ENCODE peak calls at places on chromosome 19, in ten cellular contexts. One of them, this sample, is unnamed.

GRCh38 chr19:57465680-57466381 is 8.9 kb upstream of the VN1R1 start:
- DNase-seq in NCI-H2107: no peak
- DNase-seq in stimulated activated CD4-positive, alpha-beta T cell treated with anti-CD3 and anti-CD28 coated beads, Interleukin-2, amount 100 ng/mL, for 24 hours: no peak
- DNase-seq in coronary artery: no peak
- DNase-seq in activated T-cell treated with anti-CD3 and anti-CD28 coated beads, Interleukin-2, amount 50 U/mL, for 1 hour: no peak
- DNase-seq in DMS53: peak; percentile 84
- DNase-seq in kidney tubule cell: peak; percentile 35
- DNase-seq in WTC11: peak; percentile 38
- DNase-seq in tibial artery: no peak
- DNase-seq in lower leg skin: no peak
- DNase-seq in this sample: peak; percentile 36

GRCh38 chr19:58557253-58558065 is 952 bp downstream of the UBE2M start:
- DNase-seq in coronary artery: peak; percentile 73
- DNase-seq in NCI-H2107: no peak
- DNase-seq in DMS53: no peak
- DNase-seq in tibial artery: peak; percentile 64
- DNase-seq in lower leg skin: peak; percentile 78
- DNase-seq in activated T-cell treated with anti-CD3 and anti-CD28 coated beads, Interleukin-2, amount 50 U/mL, for 1 hour: peak; percentile 19
- DNase-seq in WTC11: no peak
- DNase-seq in stimulated activated CD4-positive, alpha-beta T cell treated with anti-CD3 and anti-CD28 coated beads, Interleukin-2, amount 100 ng/mL, for 24 hours: no peak
- DNase-seq in kidney tubule cell: no peak
- DNase-seq in this sample: no peak

GRCh38 chr19:58033741-58034475 is at the start of gene ZSCAN1:
- DNase-seq in kidney tubule cell: peak; percentile 84
- DNase-seq in lower leg skin: peak; percentile 87
- DNase-seq in activated T-cell treated with anti-CD3 and anti-CD28 coated beads, Interleukin-2, amount 50 U/mL, for 1 hour: peak; percentile 22
- DNase-seq in tibial artery: peak; percentile 75
- DNase-seq in DMS53: no peak
- DNase-seq in coronary artery: no peak
- DNase-seq in WTC11: peak; percentile 97
- DNase-seq in stimulated activated CD4-positive, alpha-beta T cell treated with anti-CD3 and anti-CD28 coated beads, Interleukin-2, amount 100 ng/mL, for 24 hours: peak; percentile 43
- DNase-seq in NCI-H2107: no peak
- DNase-seq in this sample: peak; percentile 94

GRCh38 chr19:30085394-30085793 is 143.4 kb downstream of the URI1 start:
- DNase-seq in activated T-cell treated with anti-CD3 and anti-CD28 coated beads, Interleukin-2, amount 50 U/mL, for 1 hour: no peak
- DNase-seq in NCI-H2107: no peak
- DNase-seq in lower leg skin: no peak
- DNase-seq in WTC11: peak; percentile 62
- DNase-seq in coronary artery: no peak
- DNase-seq in stimulated activated CD4-positive, alpha-beta T cell treated with anti-CD3 and anti-CD28 coated beads, Interleukin-2, amount 100 ng/mL, for 24 hours: no peak
- DNase-seq in DMS53: no peak
- DNase-seq in kidney tubule cell: peak; percentile 6
- DNase-seq in tibial artery: no peak
- DNase-seq in this sample: peak; percentile 59

GRCh38 chr19:35294328-35294727 is 2.4 kb downstream of the MAG start:
- DNase-seq in coronary artery: no peak
- DNase-seq in lower leg skin: no peak
- DNase-seq in kidney tubule cell: no peak
- DNase-seq in WTC11: no peak
- DNase-seq in NCI-H2107: no peak
- DNase-seq in activated T-cell treated with anti-CD3 and anti-CD28 coated beads, Interleukin-2, amount 50 U/mL, for 1 hour: no peak
- DNase-seq in DMS53: no peak
- DNase-seq in tibial artery: no peak
- DNase-seq in stimulated activated CD4-positive, alpha-beta T cell treated with anti-CD3 and anti-CD28 coated beads, Interleukin-2, amount 100 ng/mL, for 24 hours: no peak
- DNase-seq in this sample: no peak

GRCh38 chr19:12782424-12783225 is 7.3 kb upstream of the HOOK2 start:
- DNase-seq in DMS53: peak; percentile 86
- DNase-seq in stimulated activated CD4-positive, alpha-beta T cell treated with anti-CD3 and anti-CD28 coated beads, Interleukin-2, amount 100 ng/mL, for 24 hours: peak; percentile 93
- DNase-seq in activated T-cell treated with anti-CD3 and anti-CD28 coated beads, Interleukin-2, amount 50 U/mL, for 1 hour: peak; percentile 95
- DNase-seq in NCI-H2107: peak; percentile 43
- DNase-seq in lower leg skin: peak; percentile 96
- DNase-seq in coronary artery: peak; percentile 94
- DNase-seq in kidney tubule cell: peak; percentile 84
- DNase-seq in WTC11: peak; percentile 63
- DNase-seq in tibial artery: peak; percentile 95
- DNase-seq in this sample: peak; percentile 91

GRCh38 chr19:2223391-2223790 is 12.7 kb downstream of the PLEKHJ1 start:
- DNase-seq in NCI-H2107: no peak
- DNase-seq in tibial artery: no peak
- DNase-seq in DMS53: no peak
- DNase-seq in coronary artery: no peak
- DNase-seq in stimulated activated CD4-positive, alpha-beta T cell treated with anti-CD3 and anti-CD28 coated beads, Interleukin-2, amount 100 ng/mL, for 24 hours: no peak
- DNase-seq in lower leg skin: no peak
- DNase-seq in kidney tubule cell: no peak
- DNase-seq in WTC11: no peak
- DNase-seq in activated T-cell treated with anti-CD3 and anti-CD28 coated beads, Interleukin-2, amount 50 U/mL, for 1 hour: no peak
- DNase-seq in this sample: no peak

GRCh38 chr19:13953021-13953531 is 767 bp downstream of the DCAF15 start:
- DNase-seq in WTC11: peak; percentile 32
- DNase-seq in stimulated activated CD4-positive, alpha-beta T cell treated with anti-CD3 and anti-CD28 coated beads, Interleukin-2, amount 100 ng/mL, for 24 hours: no peak
- DNase-seq in lower leg skin: peak; percentile 90
- DNase-seq in NCI-H2107: no peak
- DNase-seq in activated T-cell treated with anti-CD3 and anti-CD28 coated beads, Interleukin-2, amount 50 U/mL, for 1 hour: no peak
- DNase-seq in DMS53: no peak
- DNase-seq in tibial artery: no peak
- DNase-seq in coronary artery: no peak
- DNase-seq in kidney tubule cell: peak; percentile 53
- DNase-seq in this sample: no peak

GRCh38 chr19:47274891-47275865 is 493 bp downstream of the INAFM1 start:
- DNase-seq in DMS53: peak; percentile 77
- DNase-seq in WTC11: peak; percentile 45
- DNase-seq in tibial artery: peak; percentile 80
- DNase-seq in kidney tubule cell: no peak
- DNase-seq in coronary artery: peak; percentile 90
- DNase-seq in stimulated activated CD4-positive, alpha-beta T cell treated with anti-CD3 and anti-CD28 coated beads, Interleukin-2, amount 100 ng/mL, for 24 hours: no peak
- DNase-seq in activated T-cell treated with anti-CD3 and anti-CD28 coated beads, Interleukin-2, amount 50 U/mL, for 1 hour: no peak
- DNase-seq in NCI-H2107: no peak
- DNase-seq in lower leg skin: peak; percentile 92
- DNase-seq in this sample: peak; percentile 43

GRCh38 chr19:16200038-16200775 is 2.5 kb downstream of the AP1M1 start:
- DNase-seq in coronary artery: peak; percentile 74
- DNase-seq in WTC11: no peak
- DNase-seq in stimulated activated CD4-positive, alpha-beta T cell treated with anti-CD3 and anti-CD28 coated beads, Interleukin-2, amount 100 ng/mL, for 24 hours: no peak
- DNase-seq in kidney tubule cell: peak; percentile 10
- DNase-seq in tibial artery: peak; percentile 74
- DNase-seq in activated T-cell treated with anti-CD3 and anti-CD28 coated beads, Interleukin-2, amount 50 U/mL, for 1 hour: no peak
- DNase-seq in lower leg skin: no peak
- DNase-seq in NCI-H2107: no peak
- DNase-seq in DMS53: no peak
- DNase-seq in this sample: no peak

GRCh38 chr19:54459282-54460229 is 4.0 kb downstream of the LENG9 start:
- DNase-seq in coronary artery: peak; percentile 71
- DNase-seq in WTC11: no peak
- DNase-seq in kidney tubule cell: no peak
- DNase-seq in tibial artery: no peak
- DNase-seq in NCI-H2107: no peak
- DNase-seq in lower leg skin: no peak
- DNase-seq in stimulated activated CD4-positive, alpha-beta T cell treated with anti-CD3 and anti-CD28 coated beads, Interleukin-2, amount 100 ng/mL, for 24 hours: no peak
- DNase-seq in activated T-cell treated with anti-CD3 and anti-CD28 coated beads, Interleukin-2, amount 50 U/mL, for 1 hour: no peak
- DNase-seq in DMS53: peak; percentile 91
- DNase-seq in this sample: no peak

GRCh38 chr19:48123907-48124675 is 13.5 kb upstream of the PLA2G4C start:
- DNase-seq in WTC11: no peak
- DNase-seq in tibial artery: no peak
- DNase-seq in lower leg skin: no peak
- DNase-seq in stimulated activated CD4-positive, alpha-beta T cell treated with anti-CD3 and anti-CD28 coated beads, Interleukin-2, amount 100 ng/mL, for 24 hours: peak; percentile 45
- DNase-seq in DMS53: peak; percentile 86
- DNase-seq in NCI-H2107: no peak
- DNase-seq in kidney tubule cell: peak; percentile 50
- DNase-seq in coronary artery: no peak
- DNase-seq in activated T-cell treated with anti-CD3 and anti-CD28 coated beads, Interleukin-2, amount 50 U/mL, for 1 hour: no peak
- DNase-seq in this sample: no peak

GRCh38 chr19:1000591-1001537 is 645 bp downstream of the GRIN3B start:
- DNase-seq in NCI-H2107: no peak
- DNase-seq in WTC11: no peak
- DNase-seq in lower leg skin: no peak
- DNase-seq in activated T-cell treated with anti-CD3 and anti-CD28 coated beads, Interleukin-2, amount 50 U/mL, for 1 hour: no peak
- DNase-seq in coronary artery: no peak
- DNase-seq in stimulated activated CD4-positive, alpha-beta T cell treated with anti-CD3 and anti-CD28 coated beads, Interleukin-2, amount 100 ng/mL, for 24 hours: no peak
- DNase-seq in DMS53: no peak
- DNase-seq in kidney tubule cell: no peak
- DNase-seq in tibial artery: no peak
- DNase-seq in this sample: no peak

GRCh38 chr19:954672-955494 is 29.0 kb downstream of the ARID3A start:
- DNase-seq in stimulated activated CD4-positive, alpha-beta T cell treated with anti-CD3 and anti-CD28 coated beads, Interleukin-2, amount 100 ng/mL, for 24 hours: no peak
- DNase-seq in DMS53: no peak
- DNase-seq in tibial artery: no peak
- DNase-seq in lower leg skin: no peak
- DNase-seq in coronary artery: no peak
- DNase-seq in activated T-cell treated with anti-CD3 and anti-CD28 coated beads, Interleukin-2, amount 50 U/mL, for 1 hour: no peak
- DNase-seq in WTC11: no peak
- DNase-seq in kidney tubule cell: no peak
- DNase-seq in NCI-H2107: no peak
- DNase-seq in this sample: peak; percentile 18

GRCh38 chr19:5133986-5134595 is 165.2 kb downstream of the KDM4B start:
- DNase-seq in activated T-cell treated with anti-CD3 and anti-CD28 coated beads, Interleukin-2, amount 50 U/mL, for 1 hour: no peak
- DNase-seq in coronary artery: no peak
- DNase-seq in DMS53: no peak
- DNase-seq in lower leg skin: no peak
- DNase-seq in WTC11: no peak
- DNase-seq in NCI-H2107: no peak
- DNase-seq in stimulated activated CD4-positive, alpha-beta T cell treated with anti-CD3 and anti-CD28 coated beads, Interleukin-2, amount 100 ng/mL, for 24 hours: no peak
- DNase-seq in tibial artery: no peak
- DNase-seq in kidney tubule cell: no peak
- DNase-seq in this sample: no peak

GRCh38 chr19:13842294-13843103 is 34.4 kb upstream of the NANOS3 start:
- DNase-seq in coronary artery: peak; percentile 92
- DNase-seq in NCI-H2107: no peak
- DNase-seq in tibial artery: peak; percentile 94
- DNase-seq in activated T-cell treated with anti-CD3 and anti-CD28 coated beads, Interleukin-2, amount 50 U/mL, for 1 hour: peak; percentile 84
- DNase-seq in lower leg skin: peak; percentile 97
- DNase-seq in DMS53: peak; percentile 77
- DNase-seq in kidney tubule cell: peak; percentile 84
- DNase-seq in stimulated activated CD4-positive, alpha-beta T cell treated with anti-CD3 and anti-CD28 coated beads, Interleukin-2, amount 100 ng/mL, for 24 hours: peak; percentile 78
- DNase-seq in WTC11: peak; percentile 59
- DNase-seq in this sample: peak; percentile 74

GRCh38 chr19:39410620-39411005 is 1.9 kb upstream of the PLEKHG2 start:
- DNase-seq in kidney tubule cell: no peak
- DNase-seq in coronary artery: no peak
- DNase-seq in activated T-cell treated with anti-CD3 and anti-CD28 coated beads, Interleukin-2, amount 50 U/mL, for 1 hour: peak; percentile 64
- DNase-seq in tibial artery: no peak
- DNase-seq in WTC11: no peak
- DNase-seq in stimulated activated CD4-positive, alpha-beta T cell treated with anti-CD3 and anti-CD28 coated beads, Interleukin-2, amount 100 ng/mL, for 24 hours: no peak
- DNase-seq in DMS53: peak; percentile 60
- DNase-seq in lower leg skin: no peak
- DNase-seq in NCI-H2107: no peak
- DNase-seq in this sample: no peak

GRCh38 chr19:11446271-11446651 is 10.8 kb downstream of the PRKCSH start:
- DNase-seq in NCI-H2107: no peak
- DNase-seq in stimulated activated CD4-positive, alpha-beta T cell treated with anti-CD3 and anti-CD28 coated beads, Interleukin-2, amount 100 ng/mL, for 24 hours: no peak
- DNase-seq in lower leg skin: no peak
- DNase-seq in WTC11: no peak
- DNase-seq in tibial artery: no peak
- DNase-seq in DMS53: peak; percentile 18
- DNase-seq in activated T-cell treated with anti-CD3 and anti-CD28 coated beads, Interleukin-2, amount 50 U/mL, for 1 hour: no peak
- DNase-seq in kidney tubule cell: no peak
- DNase-seq in coronary artery: no peak
- DNase-seq in this sample: no peak

GRCh38 chr19:1161716-1162115 is 12.4 kb downstream of the SBNO2 start:
- DNase-seq in tibial artery: no peak
- DNase-seq in lower leg skin: no peak
- DNase-seq in stimulated activated CD4-positive, alpha-beta T cell treated with anti-CD3 and anti-CD28 coated beads, Interleukin-2, amount 100 ng/mL, for 24 hours: no peak
- DNase-seq in kidney tubule cell: peak; percentile 42
- DNase-seq in coronary artery: no peak
- DNase-seq in NCI-H2107: peak; percentile 75
- DNase-seq in WTC11: no peak
- DNase-seq in DMS53: peak; percentile 37
- DNase-seq in activated T-cell treated with anti-CD3 and anti-CD28 coated beads, Interleukin-2, amount 50 U/mL, for 1 hour: no peak
- DNase-seq in this sample: no peak

GRCh38 chr19:48975947-48976847 is 11.1 kb downstream of the FTL start:
- DNase-seq in NCI-H2107: no peak
- DNase-seq in lower leg skin: no peak
- DNase-seq in coronary artery: no peak
- DNase-seq in DMS53: peak; percentile 55
- DNase-seq in WTC11: peak; percentile 72
- DNase-seq in stimulated activated CD4-positive, alpha-beta T cell treated with anti-CD3 and anti-CD28 coated beads, Interleukin-2, amount 100 ng/mL, for 24 hours: peak; percentile 44
- DNase-seq in activated T-cell treated with anti-CD3 and anti-CD28 coated beads, Interleukin-2, amount 50 U/mL, for 1 hour: no peak
- DNase-seq in kidney tubule cell: no peak
- DNase-seq in tibial artery: no peak
- DNase-seq in this sample: peak; percentile 71

GRCh38 chr19:38039966-38040365 is 133.0 kb downstream of the SIPA1L3 start:
- DNase-seq in tibial artery: no peak
- DNase-seq in stimulated activated CD4-positive, alpha-beta T cell treated with anti-CD3 and anti-CD28 coated beads, Interleukin-2, amount 100 ng/mL, for 24 hours: no peak
- DNase-seq in WTC11: no peak
- DNase-seq in lower leg skin: no peak
- DNase-seq in kidney tubule cell: peak; percentile 86
- DNase-seq in DMS53: no peak
- DNase-seq in NCI-H2107: no peak
- DNase-seq in coronary artery: no peak
- DNase-seq in activated T-cell treated with anti-CD3 and anti-CD28 coated beads, Interleukin-2, amount 50 U/mL, for 1 hour: no peak
- DNase-seq in this sample: no peak

GRCh38 chr19:15251749-15252397 is 19.6 kb upstream of the EPHX3 start:
- DNase-seq in lower leg skin: peak; percentile 94
- DNase-seq in NCI-H2107: no peak
- DNase-seq in activated T-cell treated with anti-CD3 and anti-CD28 coated beads, Interleukin-2, amount 50 U/mL, for 1 hour: no peak
- DNase-seq in DMS53: peak; percentile 44
- DNase-seq in tibial artery: peak; percentile 97
- DNase-seq in WTC11: peak; percentile 83
- DNase-seq in stimulated activated CD4-positive, alpha-beta T cell treated with anti-CD3 and anti-CD28 coated beads, Interleukin-2, amount 100 ng/mL, for 24 hours: no peak
- DNase-seq in coronary artery: peak; percentile 95
- DNase-seq in kidney tubule cell: peak; percentile 45
- DNase-seq in this sample: peak; percentile 72

GRCh38 chr19:47618771-47619170 is 9.8 kb downstream of the BICRA start:
- DNase-seq in stimulated activated CD4-positive, alpha-beta T cell treated with anti-CD3 and anti-CD28 coated beads, Interleukin-2, amount 100 ng/mL, for 24 hours: no peak
- DNase-seq in coronary artery: no peak
- DNase-seq in activated T-cell treated with anti-CD3 and anti-CD28 coated beads, Interleukin-2, amount 50 U/mL, for 1 hour: no peak
- DNase-seq in kidney tubule cell: peak; percentile 66
- DNase-seq in WTC11: no peak
- DNase-seq in tibial artery: no peak
- DNase-seq in lower leg skin: no peak
- DNase-seq in NCI-H2107: no peak
- DNase-seq in DMS53: no peak
- DNase-seq in this sample: no peak

GRCh38 chr19:51552996-51553725 is 17.9 kb upstream of the ZNF175 start:
- DNase-seq in kidney tubule cell: peak; percentile 50
- DNase-seq in lower leg skin: peak; percentile 87
- DNase-seq in stimulated activated CD4-positive, alpha-beta T cell treated with anti-CD3 and anti-CD28 coated beads, Interleukin-2, amount 100 ng/mL, for 24 hours: peak; percentile 73
- DNase-seq in DMS53: peak; percentile 31
- DNase-seq in activated T-cell treated with anti-CD3 and anti-CD28 coated beads, Interleukin-2, amount 50 U/mL, for 1 hour: peak; percentile 37
- DNase-seq in coronary artery: no peak
- DNase-seq in tibial artery: no peak
- DNase-seq in WTC11: peak; percentile 97
- DNase-seq in NCI-H2107: no peak
- DNase-seq in this sample: peak; percentile 60

GRCh38 chr19:39166571-39167391 is 30.0 kb upstream of the NCCRP1 start:
- DNase-seq in kidney tubule cell: peak; percentile 35
- DNase-seq in DMS53: peak; percentile 99
- DNase-seq in activated T-cell treated with anti-CD3 and anti-CD28 coated beads, Interleukin-2, amount 50 U/mL, for 1 hour: no peak
- DNase-seq in lower leg skin: peak; percentile 95
- DNase-seq in tibial artery: no peak
- DNase-seq in coronary artery: no peak
- DNase-seq in stimulated activated CD4-positive, alpha-beta T cell treated with anti-CD3 and anti-CD28 coated beads, Interleukin-2, amount 100 ng/mL, for 24 hours: no peak
- DNase-seq in NCI-H2107: no peak
- DNase-seq in WTC11: peak; percentile 31
- DNase-seq in this sample: peak; percentile 94

GRCh38 chr19:58395220-58395978 is at the start of gene RNF225:
- DNase-seq in tibial artery: no peak
- DNase-seq in NCI-H2107: no peak
- DNase-seq in DMS53: peak; percentile 94
- DNase-seq in WTC11: peak; percentile 59
- DNase-seq in kidney tubule cell: peak; percentile 47
- DNase-seq in coronary artery: no peak
- DNase-seq in stimulated activated CD4-positive, alpha-beta T cell treated with anti-CD3 and anti-CD28 coated beads, Interleukin-2, amount 100 ng/mL, for 24 hours: peak; percentile 54
- DNase-seq in lower leg skin: no peak
- DNase-seq in activated T-cell treated with anti-CD3 and anti-CD28 coated beads, Interleukin-2, amount 50 U/mL, for 1 hour: no peak
- DNase-seq in this sample: peak; percentile 32

GRCh38 chr19:55067869-55068268 is 4.9 kb upstream of the RDH13 start:
- DNase-seq in activated T-cell treated with anti-CD3 and anti-CD28 coated beads, Interleukin-2, amount 50 U/mL, for 1 hour: no peak
- DNase-seq in kidney tubule cell: no peak
- DNase-seq in WTC11: no peak
- DNase-seq in DMS53: no peak
- DNase-seq in lower leg skin: no peak
- DNase-seq in coronary artery: no peak
- DNase-seq in tibial artery: no peak
- DNase-seq in stimulated activated CD4-positive, alpha-beta T cell treated with anti-CD3 and anti-CD28 coated beads, Interleukin-2, amount 100 ng/mL, for 24 hours: no peak
- DNase-seq in NCI-H2107: no peak
- DNase-seq in this sample: no peak

GRCh38 chr19:10113964-10114650 is 2.6 kb downstream of the P2RY11 start:
- DNase-seq in DMS53: peak; percentile 43
- DNase-seq in kidney tubule cell: peak; percentile 3
- DNase-seq in stimulated activated CD4-positive, alpha-beta T cell treated with anti-CD3 and anti-CD28 coated beads, Interleukin-2, amount 100 ng/mL, for 24 hours: peak; percentile 44
- DNase-seq in lower leg skin: no peak
- DNase-seq in NCI-H2107: no peak
- DNase-seq in tibial artery: no peak
- DNase-seq in coronary artery: no peak
- DNase-seq in activated T-cell treated with anti-CD3 and anti-CD28 coated beads, Interleukin-2, amount 50 U/mL, for 1 hour: no peak
- DNase-seq in WTC11: no peak
- DNase-seq in this sample: peak; percentile 62